ENCODE peak calls at places on chromosomes 2 and 18, in four cellular contexts. Q is SK-N-SH, W is transverse colon, F is heart right ventricle. K is an unnamed sample.

GRCh38 chr2:98807221-98807620 is 76.3 kb upstream of the MGAT4A start:
- DNase-seq in Q (no peak), W (no peak), F (no peak), K (no peak)

GRCh38 chr2:124112966-124113365 is 87.9 kb downstream of the CNTNAP5 start:
- DNase-seq in Q (no peak), W (no peak), F (no peak), K (no peak)

GRCh38 chr2:28612131-28612812 is 116.4 kb downstream of the PLB1 start:
- DNase-seq in Q (no peak), W (no peak), F (no peak), K (no peak)

GRCh38 chr18:65206551-65207260 is 544.1 kb upstream of the CDH7 start:
- DNase-seq in Q (no peak), W (no peak), F (no peak), K (no peak)

GRCh38 chr2:73938761-73939352 is 12.2 kb downstream of the DGUOK start:
- DNase-seq in Q (peak; percentile 33), W (no peak), F (no peak), K (no peak)

GRCh38 chr2:10433264-10433947 is 14.7 kb downstream of the ODC1 start:
- DNase-seq in Q (no peak), W (no peak), F (no peak), K (no peak)

GRCh38 chr18:50427896-50428295 is 53.0 kb downstream of the SKA1 start:
- DNase-seq in Q (no peak), W (no peak), F (no peak), K (no peak)

GRCh38 chr2:168948621-168949212 is 47.6 kb downstream of the G6PC2 start:
- DNase-seq in Q (no peak), W (no peak), F (no peak), K (no peak)

GRCh38 chr2:74507926-74508520 is 528 bp upstream of the PCGF1 start:
- DNase-seq in Q (peak; percentile 87), W (peak; percentile 55), F (no peak), K (no peak)

GRCh38 chr2:74777161-74777900 is 56.6 kb upstream of the HK2 start:
- DNase-seq in Q (no peak), W (no peak), F (no peak), K (no peak)

GRCh38 chr18:37176307-37176934 is 347.5 kb downstream of the KIAA1328 start:
- DNase-seq in Q (no peak), W (no peak), F (no peak), K (peak; percentile 62)

GRCh38 chr2:7071137-7071536 is 153.9 kb downstream of the RNF144A start:
- DNase-seq in Q (no peak), W (no peak), F (no peak), K (no peak)

GRCh38 chr2:226578373-226578772 is 221.2 kb downstream of the IRS1 start:
- DNase-seq in Q (no peak), W (no peak), F (no peak), K (no peak)

GRCh38 chr18:30094556-30094955 is 948.0 kb downstream of the DSC3 start:
- DNase-seq in Q (no peak), W (no peak), F (no peak), K (no peak)

GRCh38 chr2:121634354-121635307 is 14.6 kb downstream of the CLASP1 start:
- DNase-seq in Q (no peak), W (no peak), F (no peak), K (peak; percentile 71)

GRCh38 chr2:173914055-173914922 is 50.9 kb downstream of the SP3 start:
- DNase-seq in Q (no peak), W (no peak), F (no peak), K (peak; percentile 82)

GRCh38 chr2:120436885-120437603 is 91.1 kb downstream of the INHBB start:
- DNase-seq in Q (peak; percentile 66), W (no peak), F (no peak), K (peak; percentile 77)

GRCh38 chr2:74850816-74851566 is 17.1 kb downstream of the HK2 start:
- DNase-seq in Q (no peak), W (no peak), F (no peak), K (peak; percentile 64)

GRCh38 chr2:238465487-238466241 is 38.9 kb downstream of the ASB1 start:
- DNase-seq in Q (no peak), W (no peak), F (no peak), K (no peak)

GRCh38 chr2:226984461-226985226 is 148.8 kb downstream of the RHBDD1 start:
- DNase-seq in Q (no peak), W (no peak), F (no peak), K (no peak)

GRCh38 chr2:126270587-126270986 is 385.4 kb upstream of the GYPC start:
- DNase-seq in Q (no peak), W (no peak), F (no peak), K (no peak)

GRCh38 chr2:168138911-168139310 is 108.5 kb downstream of the STK39 start:
- DNase-seq in Q (no peak), W (no peak), F (no peak), K (no peak)

GRCh38 chr2:70901235-70902066 is 34.2 kb upstream of the ATP6V1B1 start:
- DNase-seq in Q (peak; percentile 71), W (no peak), F (no peak), K (no peak)

GRCh38 chr2:113888641-113889470 is 1.0 kb upstream of the ACTR3 start:
- DNase-seq in Q (no peak), W (peak; percentile 66), F (no peak), K (no peak)

GRCh38 chr2:205930209-205930608 is 155.8 kb downstream of the INO80D start:
- DNase-seq in Q (no peak), W (no peak), F (peak; percentile 13), K (no peak)

GRCh38 chr2:124877065-124877671 is 852.1 kb downstream of the CNTNAP5 start:
- DNase-seq in Q (no peak), W (no peak), F (no peak), K (no peak)

GRCh38 chr2:235135990-235136561 is 184.3 kb downstream of the SH3BP4 start:
- DNase-seq in Q (peak; percentile 78), W (peak; percentile 86), F (peak; percentile 79), K (peak; percentile 86)

GRCh38 chr18:11324956-11325873 is 175.8 kb upstream of the PIEZO2 start:
- DNase-seq in Q (no peak), W (no peak), F (no peak), K (no peak)

GRCh38 chr2:231223458-231223970 is 25.1 kb downstream of the ARMC9 start:
- DNase-seq in Q (no peak), W (no peak), F (no peak), K (no peak)

GRCh38 chr18:60794802-60795201 is 422.2 kb upstream of the MC4R start:
- DNase-seq in Q (no peak), W (no peak), F (no peak), K (no peak)

GRCh38 chr2:173957517-173957916 is 7.7 kb downstream of the SP3 start:
- DNase-seq in Q (no peak), W (no peak), F (no peak), K (no peak)

GRCh38 chr2:105454801-105455485 is 56.1 kb upstream of the FHL2 start:
- DNase-seq in Q (no peak), W (peak; percentile 51), F (no peak), K (peak; percentile 97)

GRCh38 chr2:203361922-203362321 is 33.7 kb downstream of the ABI2 start:
- DNase-seq in Q (no peak), W (no peak), F (no peak), K (no peak)

GRCh38 chr2:133026536-133027177 is 356.7 kb upstream of the LYPD1 start:
- DNase-seq in Q (no peak), W (no peak), F (no peak), K (no peak)

GRCh38 chr2:213251618-213252017 is 32.6 kb upstream of the SPAG16 start:
- DNase-seq in Q (peak; percentile 42), W (no peak), F (no peak), K (no peak)

GRCh38 chr2:67054725-67055124 is 342.4 kb upstream of the ETAA1 start:
- DNase-seq in Q (no peak), W (no peak), F (no peak), K (no peak)

GRCh38 chr2:145066795-145067194 is 546.9 kb upstream of the ZEB2 start:
- DNase-seq in Q (no peak), W (no peak), F (peak; percentile 10), K (no peak)

GRCh38 chr2:82939211-82939610 is 1519.9 kb downstream of the SUCLG1 start:
- DNase-seq in Q (no peak), W (no peak), F (no peak), K (no peak)

GRCh38 chr2:63018439-63018838 is 32.2 kb upstream of the OTX1 start:
- DNase-seq in Q (no peak), W (no peak), F (no peak), K (no peak)
- H3K36me3 ChIP-seq in Q (peaks cover 14% of the 10 kb centered on the region), W (peaks cover 6% of the 10 kb centered on the region), F (no peaks in the 10 kb centered on the region), K (peaks cover 4% of the 10 kb centered on the region)

GRCh38 chr2:59301466-59302402 is 1060.6 kb upstream of the FANCL start:
- DNase-seq in Q (peak; percentile 27), W (peak; percentile 21), F (peak; percentile 41), K (peak; percentile 42)
- TF ChIP-seq CTCF in Q (peak; percentile 59), W (peak; percentile 60), F (peak; percentile 36), K (peak; percentile 54)

GRCh38 chr2:232549655-232550350 is 554 bp downstream of the TIGD1 start:
- DNase-seq in Q (no peak), W (no peak), F (no peak), K (no peak)
- H3K36me3 ChIP-seq in Q (peaks cover 25% of the 10 kb centered on the region), W (no peaks in the 10 kb centered on the region), F (no peaks in the 10 kb centered on the region), K (peaks cover 3% of the 10 kb centered on the region)

GRCh38 chr18:13680612-13681011 is 45.7 kb downstream of the FAM210A start:
- DNase-seq in Q (peak; percentile 33), W (no peak), F (peak; percentile 36), K (no peak)
- TF ChIP-seq CTCF in Q (peak; percentile 35), W (peak; percentile 42), F (peak; percentile 23), K (peak; percentile 57)

DNA sequence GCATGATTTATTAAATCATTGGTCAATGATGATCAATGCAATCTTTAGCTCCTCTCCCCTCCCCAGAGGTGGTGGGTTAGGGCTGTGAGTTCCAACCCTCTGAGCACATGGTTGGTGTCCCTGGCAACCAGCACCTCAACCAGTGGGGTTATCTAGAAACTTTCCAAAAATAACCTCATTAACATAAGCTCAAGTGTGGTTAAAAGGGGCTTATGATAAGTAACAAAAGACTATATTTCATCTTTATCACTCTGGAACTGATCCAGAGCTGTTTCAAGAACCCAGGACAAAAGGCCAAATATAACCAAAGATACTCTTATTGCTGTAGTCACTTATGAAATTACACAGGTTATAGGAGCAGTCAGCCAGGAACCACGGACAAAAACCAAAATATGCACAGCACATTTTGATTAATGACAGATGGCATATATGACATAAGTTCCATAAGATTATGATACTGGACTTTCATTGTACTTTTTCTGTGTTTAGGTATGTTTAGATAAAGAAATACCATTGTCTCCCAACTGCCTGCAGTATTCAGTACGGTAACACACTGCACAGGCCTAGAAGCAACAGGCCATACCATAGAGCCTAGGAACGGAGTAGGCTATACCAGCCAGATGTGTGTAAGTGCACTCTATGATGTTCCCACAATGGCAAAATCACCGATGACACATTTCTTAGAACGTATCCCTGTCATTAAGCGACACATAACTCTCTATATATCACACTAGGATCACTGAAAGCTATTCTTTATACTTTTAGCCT is 32.0 kb downstream of the KIDINS220 start:
- DNase-seq in Q (no peak), W (no peak), F (peak; percentile 48), K (no peak)
- H3K36me3 ChIP-seq in Q (peaks cover 52% of the 10 kb centered on the region), W (peaks cover 26% of the 10 kb centered on the region), F (peaks cover 6% of the 10 kb centered on the region), K (peaks cover 6% of the 10 kb centered on the region)

GRCh38 chr2:69237070-69237670 is 149.9 kb downstream of the GFPT1 start:
- DNase-seq in Q (no peak), W (no peak), F (no peak), K (no peak)
- TF ChIP-seq CTCF in Q (no peak), W (no peak), F (no peak), K (no peak)

GRCh38 chr2:191366199-191366598 is 121.0 kb downstream of the MYO1B start:
- DNase-seq in Q (no peak), W (no peak), F (no peak), K (peak; percentile 76)
- H3K36me3 ChIP-seq in Q (peaks cover 46% of the 10 kb centered on the region), W (no peaks in the 10 kb centered on the region), F (no peaks in the 10 kb centered on the region), K (no peaks in the 10 kb centered on the region)

GRCh38 chr2:225328192-225328591 is 71.3 kb upstream of the NYAP2 start:
- DNase-seq in Q (no peak), W (no peak), F (no peak), K (no peak)
- TF ChIP-seq CTCF in Q (no peak), W (no peak), F (no peak), K (no peak)

K was measured in PC-9.